ENCODE peak calls at places on chromosomes 16 and 17, in six cellular contexts. M is HepG2, G is A549, Y is K562, C is upper lobe of left lung, Q is GM12878. L is an unnamed sample.

GRCh38 chr17:1977583-1978395 is 47.3 kb downstream of the RTN4RL1 start:
- ATAC-seq in M (no peak), G (no peak), Y (no peak), C (no peak), Q (no peak), L (no peak)

GRCh38 chr16:84631153-84631466 is 13.2 kb upstream of the COTL1 start:
- ATAC-seq in M (no peak), G (no peak), Y (no peak), C (no peak), Q (peak; percentile 48), L (no peak)

GRCh38 chr17:15651001-15651582 is 31.6 kb upstream of the FBXW10B start:
- ATAC-seq in M (no peak), G (peak; percentile 55), Y (no peak), C (peak; percentile 21), Q (no peak), L (peak; percentile 2)

GRCh38 chr17:19348081-19348650 is 14.4 kb downstream of the B9D1 start:
- ATAC-seq in M (no peak), G (no peak), Y (no peak), C (no peak), Q (no peak), L (no peak)

GRCh38 chr17:4980644-4981216 is 6.7 kb downstream of the CAMTA2 start:
- ATAC-seq in M (peak; percentile 63), G (peak; percentile 84), Y (peak; percentile 90), C (peak; percentile 77), Q (peak; percentile 92), L (peak; percentile 47)

GRCh38 chr16:55539488-55539887 is 27.0 kb upstream of the CAPNS2 start:
- ATAC-seq in M (no peak), G (no peak), Y (no peak), C (no peak), Q (no peak), L (no peak)

GRCh38 chr16:27863377-27863776 is 200.1 kb downstream of the GSG1L start:
- ATAC-seq in M (no peak), G (no peak), Y (no peak), C (no peak), Q (no peak), L (no peak)

GRCh38 chr17:3914319-3914685 is 2.0 kb downstream of the P2RX1 start:
- ATAC-seq in M (peak; percentile 15), G (peak; percentile 9), Y (no peak), C (no peak), Q (peak; percentile 69), L (no peak)

GRCh38 chr16:85627102-85627834 is 14.1 kb downstream of the GSE1 start:
- ATAC-seq in M (no peak), G (no peak), Y (no peak), C (no peak), Q (no peak), L (no peak)

GRCh38 chr17:72349508-72350472 is 229.0 kb downstream of the SOX9 start:
- ATAC-seq in M (no peak), G (no peak), Y (no peak), C (no peak), Q (no peak), L (no peak)

GRCh38 chr16:83808573-83809014 is 816 bp downstream of the HSBP1 start:
- ATAC-seq in M (peak; percentile 20), G (peak; percentile 19), Y (no peak), C (no peak), Q (no peak), L (no peak)

GRCh38 chr17:48928876-48929811 is 15.5 kb downstream of the SNF8 start:
- ATAC-seq in M (no peak), G (peak; percentile 4), Y (peak; percentile 39), C (no peak), Q (no peak), L (no peak)

GRCh38 chr16:28166394-28167208 is 45.2 kb downstream of the XPO6 start:
- ATAC-seq in M (peak; percentile 41), G (peak; percentile 62), Y (no peak), C (no peak), Q (peak; percentile 28), L (no peak)

GRCh38 chr17:68777243-68777855 is 176.2 kb upstream of the FAM20A start:
- ATAC-seq in M (peak; percentile 78), G (peak; percentile 80), Y (peak; percentile 66), C (no peak), Q (peak; percentile 75), L (peak; percentile 80)

GRCh38 chr17:43517615-43518386 is 28.3 kb downstream of the ETV4 start:
- ATAC-seq in M (no peak), G (no peak), Y (no peak), C (no peak), Q (peak; percentile 93), L (no peak)

GRCh38 chr16:59688006-59688405 is 953.9 kb upstream of the GOT2 start:
- ATAC-seq in M (no peak), G (no peak), Y (no peak), C (no peak), Q (no peak), L (no peak)

GRCh38 chr16:31216552-31217530 is at the start of gene PYDC1:
- ATAC-seq in M (no peak), G (no peak), Y (no peak), C (no peak), Q (peak; percentile 11), L (no peak)

GRCh38 chr17:28528329-28529011 is 22.3 kb downstream of the FOXN1 start:
- ATAC-seq in M (no peak), G (peak; percentile 31), Y (peak; percentile 66), C (peak; percentile 12), Q (no peak), L (no peak)

GRCh38 chr17:1438593-1439083 is 17.4 kb downstream of the CRK start:
- ATAC-seq in M (peak; percentile 33), G (peak; percentile 74), Y (peak; percentile 80), C (no peak), Q (no peak), L (peak; percentile 39)

GRCh38 chr16:14606102-14606501 is 24.0 kb downstream of the PARN start:
- ATAC-seq in M (no peak), G (no peak), Y (no peak), C (no peak), Q (peak; percentile 59), L (no peak)

GRCh38 chr17:72613411-72614292 is 478.8 kb downstream of the SLC39A11 start:
- ATAC-seq in M (no peak), G (peak; percentile 78), Y (no peak), C (no peak), Q (peak; percentile 35), L (no peak)

GRCh38 chr16:62644030-62644812 is 608.0 kb upstream of the CDH8 start:
- ATAC-seq in M (no peak), G (no peak), Y (no peak), C (no peak), Q (peak; percentile 19), L (no peak)

GRCh38 chr16:29807426-29808218 is 1.3 kb downstream of the MAZ start:
- ATAC-seq in M (peak; percentile 2), G (peak; percentile 12), Y (peak; percentile 44), C (peak; percentile 49), Q (peak; percentile 52), L (peak; percentile 47)
- TF ChIP-seq EP300 in M (no peak), G (no peak), Y (no peak), C (peak; percentile 24), Q (peak; percentile 12), L (no peak)

GRCh38 chr16:4359914-4360313 is 8.8 kb upstream of the PAM16 start:
- ATAC-seq in M (no peak), G (no peak), Y (no peak), C (no peak), Q (no peak), L (no peak)

GRCh38 chr16:4362476-4363250 is 9.0 kb upstream of the VASN start:
- ATAC-seq in M (no peak), G (no peak), Y (no peak), C (no peak), Q (no peak), L (no peak)

GRCh38 chr16:4360538-4361021 is 9.5 kb upstream of the PAM16 start:
- ATAC-seq in M (peak; percentile 70), G (peak; percentile 92), Y (peak; percentile 97), C (no peak), Q (peak; percentile 41), L (no peak)

GRCh38 chr16:4361033-4361943 is 10.2 kb upstream of the PAM16 start:
- ATAC-seq in M (no peak), G (peak; percentile 35), Y (no peak), C (no peak), Q (no peak), L (no peak)

DNA sequence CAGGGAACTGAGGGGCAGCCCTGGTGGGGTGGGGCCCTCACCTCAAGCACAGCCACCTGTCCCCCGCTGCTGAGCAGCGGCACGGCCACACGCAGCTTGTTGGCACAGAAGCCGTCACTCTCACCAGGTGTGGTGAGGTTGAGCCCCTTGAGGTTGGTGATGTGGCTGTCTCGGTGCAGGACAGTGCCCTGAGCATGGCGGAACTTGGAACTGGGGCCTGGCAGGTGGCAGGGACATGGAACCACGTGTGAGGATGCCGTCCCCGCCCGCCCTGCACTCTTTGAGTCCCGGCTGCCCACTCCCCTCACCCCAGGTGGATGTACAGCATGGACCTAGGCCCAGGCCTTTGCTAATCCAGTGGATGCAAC is 9.7 kb upstream of the VASN start:
- ATAC-seq in M (no peak), G (no peak), Y (no peak), C (no peak), Q (no peak), L (no peak)
- H3K27ac ChIP-seq in M (no peak overlapping the region), G (no peak overlapping the region), Y (no peak overlapping the region), C (no peak overlapping the region), Q (no peak overlapping the region), L (no peak overlapping the region)

GRCh38 chr17:7017827-7018200 is 5.0 kb upstream of the BCL6B start:
- ATAC-seq in M (no peak), G (no peak), Y (no peak), C (no peak), Q (no peak), L (no peak)

GRCh38 chr17:7019839-7020519 is 2.9 kb upstream of the BCL6B start:
- ATAC-seq in M (no peak), G (peak; percentile 11), Y (no peak), C (no peak), Q (no peak), L (no peak)

GRCh38 chr17:7019406-7019805 is 3.4 kb upstream of the BCL6B start:
- ATAC-seq in M (no peak), G (no peak), Y (no peak), C (no peak), Q (no peak), L (no peak)

GRCh38 chr17:7016886-7017826 is 4.7 kb downstream of the RNASEK start:
- ATAC-seq in M (no peak), G (no peak), Y (no peak), C (no peak), Q (no peak), L (no peak)

DNA sequence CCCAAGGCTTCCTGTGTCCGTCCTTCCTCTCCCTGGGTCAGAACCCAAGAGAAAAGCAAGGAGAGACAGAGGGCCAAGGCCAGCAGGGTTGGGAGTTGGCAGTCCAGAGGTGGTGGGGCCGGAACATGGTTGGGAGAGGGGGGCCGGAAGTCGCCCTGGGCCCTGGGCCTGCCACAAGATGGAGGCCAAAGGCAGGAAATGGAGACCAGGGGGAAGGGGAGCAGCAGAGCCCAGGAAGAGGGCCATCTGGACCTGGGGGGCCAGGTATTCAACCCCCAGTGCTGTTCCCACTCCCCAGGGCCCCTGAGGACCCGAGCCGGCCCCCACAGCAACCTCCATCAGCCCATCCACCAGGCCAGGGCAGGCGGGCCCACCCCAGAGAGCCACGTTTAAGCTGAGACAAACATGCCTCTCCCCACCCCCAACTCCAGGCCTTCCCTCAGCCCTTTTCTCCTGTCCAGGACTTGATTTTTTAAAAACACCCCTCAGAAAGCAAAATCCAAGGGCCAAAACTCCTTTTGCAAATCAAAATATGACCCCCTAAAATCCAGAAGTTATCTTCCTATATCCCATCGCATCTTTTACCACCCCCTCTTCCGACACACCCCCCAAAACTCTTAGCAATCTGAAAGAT is 4.4 kb upstream of the BCL6B start:
- ATAC-seq in M (no peak), G (no peak), Y (no peak), C (no peak), Q (no peak), L (no peak)
- H3K4me1 ChIP-seq in M (peaks cover 49% of the 10 kb centered on the region), G (peaks cover 31% of the 10 kb centered on the region), Y (peaks cover 46% of the 10 kb centered on the region), C (peaks cover 70% of the 10 kb centered on the region), Q (peaks cover 41% of the 10 kb centered on the region), L (no peaks in the 10 kb centered on the region)

GRCh38 chr17:77807746-77808441 is 150.6 kb upstream of the TNRC6C start:
- ATAC-seq in M (no peak), G (no peak), Y (no peak), C (no peak), Q (no peak), L (no peak)
- TF ChIP-seq EP300 in M (no peak), G (no peak), Y (no peak), C (no peak), Q (no peak), L (no peak)